ENCODE peak calls at places on chromosomes 4 and X, in five cellular contexts. Q is H7, M is AG04450, H is ureter, G is iPS DF 6.9. O is an unnamed sample.

GRCh38 chr4:30714408-30715031 is 5.6 kb upstream of the PCDH7 start:
- DNase-seq in Q (peak; percentile 58), M (no peak), H (peak; percentile 48), G (no peak), O (peak; percentile 19)

GRCh38 chrX:66074920-66075879 is 35.3 kb upstream of the VSIG4 start:
- DNase-seq in Q (no peak), M (no peak), H (no peak), G (no peak), O (no peak)

GRCh38 chr4:71195932-71196331 is 142.9 kb upstream of the SLC4A4 start:
- DNase-seq in Q (peak; percentile 52), M (peak; percentile 52), H (no peak), G (no peak), O (no peak)

GRCh38 chrX:2898861-2899512 is 30.2 kb downstream of the ARSD start:
- DNase-seq in Q (no peak), M (no peak), H (peak; percentile 61), G (no peak), O (no peak)

GRCh38 chr4:102759835-102760644 is 728 bp downstream of the MANBA start:
- DNase-seq in Q (no peak), M (no peak), H (no peak), G (no peak), O (peak; percentile 31)

GRCh38 chrX:40105016-40105790 is 7.4 kb upstream of the BCOR start:
- DNase-seq in Q (peak; percentile 83), M (no peak), H (no peak), G (no peak), O (peak; percentile 63)

GRCh38 chr4:37891221-37892159 is 606 bp downstream of the TBC1D1 start:
- DNase-seq in Q (peak; percentile 80), M (no peak), H (peak; percentile 52), G (no peak), O (peak; percentile 58)

GRCh38 chr4:34181891-34182290 is 2062.4 kb downstream of the ARAP2 start:
- DNase-seq in Q (no peak), M (no peak), H (no peak), G (no peak), O (no peak)

GRCh38 chrX:95911062-95911461 is 773.6 kb upstream of the DIAPH2 start:
- DNase-seq in Q (no peak), M (no peak), H (no peak), G (no peak), O (no peak)

GRCh38 chr4:6152879-6153705 is 47.3 kb downstream of the JAKMIP1 start:
- DNase-seq in Q (no peak), M (no peak), H (no peak), G (no peak), O (no peak)

GRCh38 chr4:86910820-86911684 is 18.8 kb upstream of the C4orf36 start:
- DNase-seq in Q (no peak), M (no peak), H (no peak), G (no peak), O (no peak)

GRCh38 chrX:96843566-96843965 is 40.1 kb upstream of the RPA4 start:
- DNase-seq in Q (peak; percentile 48), M (no peak), H (no peak), G (peak; percentile 16), O (no peak)

GRCh38 chrX:15600745-15601144 is at the start of gene ACE2:
- DNase-seq in Q (no peak), M (no peak), H (no peak), G (no peak), O (no peak)

GRCh38 chr4:128924951-128925350 is 115.5 kb downstream of the JADE1 start:
- DNase-seq in Q (no peak), M (no peak), H (no peak), G (no peak), O (no peak)